ENCODE peak calls at places on chromosome 21, in eight cellular contexts. Y is central memory CD8-positive, alpha-beta T cell; G is activated T-cell treated with anti-CD3 and anti-CD28 coated beads, Interleukin-2, amount 50 U/mL, for 72 hours; N is stimulated activated naive CD8-positive, alpha-beta T cell treated with anti-CD3 and anti-CD28 coated beads, Interleukin-15, amount 100 ng/mL, for 72 hours; U is A549; W is sciatic nerve; B is Right ventricle myocardium inferior; Z is activated CD8-positive, alpha-beta T cell treated with anti-CD3 and anti-CD28 coated beads, Interleukin-2, amount 10 ng/mL, durations not matched to agents 7 days and 5 days. O is an unnamed sample.

GRCh38 chr21:28865488-28866186 is 127.0 kb downstream of the LTN1 start:
- ATAC-seq in Y (no peak), G (no peak), N (no peak), U (no peak), W (no peak), B (no peak), Z (no peak), O (no peak)

GRCh38 chr21:32087452-32087851 is 191.4 kb downstream of the MIS18A start:
- ATAC-seq in Y (no peak), G (no peak), N (no peak), U (no peak), W (no peak), B (no peak), Z (no peak), O (no peak)

GRCh38 chr21:45512626-45513002 is 29.6 kb downstream of the SLC19A1 start:
- ATAC-seq in Y (no peak), G (no peak), N (no peak), U (no peak), W (no peak), B (no peak), Z (no peak), O (no peak)

GRCh38 chr21:44790401-44790800 is 11.2 kb downstream of the UBE2G2 start:
- ATAC-seq in Y (no peak), G (no peak), N (no peak), U (no peak), W (no peak), B (no peak), Z (no peak), O (no peak)

GRCh38 chr21:46356494-46357334 is 32.8 kb downstream of the PCNT start:
- ATAC-seq in Y (no peak), G (no peak), N (no peak), U (no peak), W (no peak), B (peak), Z (no peak), O (no peak)

GRCh38 chr21:35860181-35860869 is 200.0 kb downstream of the SETD4 start:
- ATAC-seq in Y (no peak), G (no peak), N (no peak), U (no peak), W (no peak), B (no peak), Z (no peak), O (no peak)

GRCh38 chr21:29382029-29382654 is 83.4 kb downstream of the BACH1 start:
- ATAC-seq in Y (no peak), G (no peak), N (no peak), U (peak), W (no peak), B (no peak), Z (no peak), O (no peak)

GRCh38 chr21:16587141-16587570 is 857.4 kb downstream of the USP25 start:
- ATAC-seq in Y (no peak), G (no peak), N (no peak), U (peak), W (peak), B (peak), Z (no peak), O (no peak)

GRCh38 chr21:36436829-36437744 is 42.8 kb downstream of the CLDN14 start:
- ATAC-seq in Y (no peak), G (no peak), N (no peak), U (peak), W (no peak), B (no peak), Z (no peak), O (no peak)

GRCh38 chr21:38376235-38376634 is 119.4 kb downstream of the KCNJ15 start:
- ATAC-seq in Y (no peak), G (no peak), N (no peak), U (no peak), W (no peak), B (peak), Z (no peak), O (no peak)

GRCh38 chr21:25283720-25284119 is 323.6 kb downstream of the MRPL39 start:
- ATAC-seq in Y (no peak), G (peak), N (no peak), U (no peak), W (no peak), B (no peak), Z (no peak), O (no peak)

GRCh38 chr21:34046917-34047316 is 26.5 kb upstream of the MRPS6 start:
- ATAC-seq in Y (peak), G (no peak), N (no peak), U (no peak), W (no peak), B (no peak), Z (no peak), O (no peak)

GRCh38 chr21:27545754-27546349 is 579.0 kb upstream of the ADAMTS5 start:
- ATAC-seq in Y (no peak), G (no peak), N (no peak), U (no peak), W (no peak), B (no peak), Z (no peak), O (no peak)

GRCh38 chr21:36980280-36981048 is 14.0 kb upstream of the HLCS start:
- ATAC-seq in Y (no peak), G (peak), N (peak), U (peak), W (peak), B (peak), Z (peak), O (peak)

GRCh38 chr21:38958940-38959685 is 153.4 kb downstream of the ETS2 start:
- ATAC-seq in Y (no peak), G (peak), N (peak), U (peak), W (peak), B (peak), Z (no peak), O (peak)

GRCh38 chr21:28541371-28542112 is 451.1 kb downstream of the LTN1 start:
- ATAC-seq in Y (no peak), G (no peak), N (no peak), U (no peak), W (no peak), B (no peak), Z (no peak), O (no peak)

GRCh38 chr21:16420086-16420724 is 690.4 kb downstream of the USP25 start:
- ATAC-seq in Y (no peak), G (no peak), N (no peak), U (no peak), W (peak), B (peak), Z (no peak), O (no peak)

GRCh38 chr21:35395728-35396127 is 346.6 kb upstream of the RUNX1 start:
- ATAC-seq in Y (no peak), G (no peak), N (no peak), U (no peak), W (no peak), B (no peak), Z (no peak), O (no peak)

GRCh38 chr21:27795418-27795817 is 828.5 kb upstream of the ADAMTS5 start:
- ATAC-seq in Y (no peak), G (no peak), N (no peak), U (no peak), W (no peak), B (no peak), Z (no peak), O (no peak)

GRCh38 chr21:28454978-28455600 is 537.6 kb downstream of the LTN1 start:
- ATAC-seq in Y (no peak), G (no peak), N (no peak), U (no peak), W (no peak), B (no peak), Z (no peak), O (no peak)

GRCh38 chr21:42463861-42464515 is 32.0 kb downstream of the RSPH1 start:
- ATAC-seq in Y (peak), G (peak), N (peak), U (peak), W (peak), B (no peak), Z (peak), O (peak)

GRCh38 chr21:34073749-34074282 is 438 bp downstream of the MRPS6 start:
- ATAC-seq in Y (peak), G (peak), N (peak), U (peak), W (peak), B (peak), Z (peak), O (peak)

GRCh38 chr21:42169758-42170157 is 49.2 kb upstream of the ABCG1 start:
- ATAC-seq in Y (no peak), G (no peak), N (no peak), U (no peak), W (no peak), B (no peak), Z (no peak), O (no peak)

GRCh38 chr21:37074195-37074510 is 1.1 kb downstream of the TTC3 start:
- ATAC-seq in Y (no peak), G (no peak), N (no peak), U (peak), W (no peak), B (no peak), Z (no peak), O (no peak)

GRCh38 chr21:36082140-36082742 is 12.4 kb downstream of the CBR1 start:
- ATAC-seq in Y (no peak), G (no peak), N (no peak), U (no peak), W (no peak), B (no peak), Z (no peak), O (no peak)

GRCh38 chr21:37405629-37406028 is 39.1 kb downstream of the DYRK1A start:
- ATAC-seq in Y (peak), G (no peak), N (no peak), U (no peak), W (no peak), B (no peak), Z (no peak), O (no peak)

GRCh38 chr21:44920694-44921604 is at the start of gene ITGB2:
- ATAC-seq in Y (peak), G (peak), N (peak), U (no peak), W (peak), B (peak), Z (peak), O (no peak)

GRCh38 chr21:25709684-25710265 is 24.9 kb downstream of the ATP5PF start:
- ATAC-seq in Y (no peak), G (no peak), N (no peak), U (no peak), W (no peak), B (no peak), Z (no peak), O (no peak)

GRCh38 chr21:29737188-29737587 is 202.6 kb downstream of the GRIK1 start:
- ATAC-seq in Y (no peak), G (no peak), N (no peak), U (no peak), W (no peak), B (no peak), Z (no peak), O (no peak)